ENCODE peak calls at places on chromosomes 7 and 10, in six cellular contexts. C is neuronal stem cell, P is H9, E is trophoblast cell, R is H1, Q is mesenchymal stem cell. H is an unnamed sample. For H3K4me1, the result is how much of the 10 kb centered on the place peaks cover.

GRCh38 chr7:33669251-33669670 is 236.1 kb upstream of the BMPER start:
- DNase-seq in C (no peak), P (no peak), E (peak), R (no peak), Q (peak), H (no peak)

GRCh38 chr7:45874408-45875131 is 1.7 kb upstream of the CCDC201 start:
- DNase-seq in C (no peak), P (no peak), E (peak), R (no peak), Q (peak), H (peak)

GRCh38 chr10:18473424-18474110 is 177.8 kb downstream of the NSUN6 start:
- DNase-seq in C (no peak), P (no peak), E (no peak), R (no peak), Q (no peak), H (peak)

GRCh38 chr10:61961278-61961677 is 59.8 kb downstream of the ARID5B start:
- DNase-seq in C (no peak), P (no peak), E (no peak), R (no peak), Q (no peak), H (no peak)

GRCh38 chr7:19094971-19095370 is 22.5 kb downstream of the TWIST1 start:
- DNase-seq in C (no peak), P (no peak), E (no peak), R (no peak), Q (no peak), H (no peak)

GRCh38 chr10:25078659-25079429 is 62.4 kb downstream of the THNSL1 start:
- DNase-seq in C (no peak), P (no peak), E (no peak), R (no peak), Q (no peak), H (no peak)

GRCh38 chr10:125144693-125145623 is 15.4 kb downstream of the CTBP2 start:
- DNase-seq in C (no peak), P (peak), E (peak), R (peak), Q (peak), H (peak)

GRCh38 chr7:81140775-81141174 is 221.9 kb upstream of the SEMA3C start:
- DNase-seq in C (no peak), P (no peak), E (no peak), R (no peak), Q (no peak), H (no peak)

GRCh38 chr10:121668336-121669009 is 70.2 kb upstream of the FGFR2 start:
- DNase-seq in C (no peak), P (peak), E (no peak), R (peak), Q (no peak), H (no peak)

GRCh38 chr7:23396222-23396621 is 74.1 kb downstream of the IGF2BP3 start:
- DNase-seq in C (no peak), P (no peak), E (no peak), R (no peak), Q (peak), H (peak)

GRCh38 chr10:90964781-90965462 is 44.0 kb upstream of the ANKRD1 start:
- DNase-seq in C (no peak), P (no peak), E (no peak), R (no peak), Q (peak), H (no peak)

GRCh38 chr10:17354781-17355180 is 99.6 kb downstream of the ST8SIA6 start:
- DNase-seq in C (no peak), P (no peak), E (no peak), R (no peak), Q (no peak), H (no peak)

GRCh38 chr10:93999401-93999851 is 5.7 kb downstream of the PLCE1 start:
- DNase-seq in C (no peak), P (peak), E (peak), R (no peak), Q (peak), H (peak)

GRCh38 chr10:127198307-127198706 is 1.9 kb upstream of the INSYN2A start:
- DNase-seq in C (no peak), P (no peak), E (no peak), R (no peak), Q (no peak), H (no peak)

GRCh38 chr10:78320990-78321389 is 287.3 kb downstream of the RPS24 start:
- DNase-seq in C (no peak), P (no peak), E (no peak), R (no peak), Q (no peak), H (no peak)

GRCh38 chr7:133846203-133846945 is 280.8 kb upstream of the LRGUK start:
- DNase-seq in C (no peak), P (no peak), E (no peak), R (no peak), Q (no peak), H (no peak)

GRCh38 chr10:113978802-113979201 is 64.9 kb upstream of the ADRB1 start:
- DNase-seq in C (no peak), P (no peak), E (no peak), R (no peak), Q (no peak), H (no peak)

GRCh38 chr10:86658751-86659150 is 4.4 kb downstream of the OPN4 start:
- DNase-seq in C (no peak), P (no peak), E (no peak), R (no peak), Q (no peak), H (no peak)

GRCh38 chr7:131166066-131166465 is 161.6 kb upstream of the MKLN1 start:
- DNase-seq in C (no peak), P (no peak), E (peak), R (no peak), Q (no peak), H (peak)

GRCh38 chr7:157032644-157033482 is 22.4 kb upstream of the MNX1 start:
- DNase-seq in C (no peak), P (no peak), E (no peak), R (no peak), Q (no peak), H (no peak)

GRCh38 chr10:31603245-31604087 is 284.4 kb downstream of the ZEB1 start:
- DNase-seq in C (peak), P (peak), E (peak), R (peak), Q (peak), H (peak)

GRCh38 chr7:77184990-77185389 is 14.6 kb downstream of the FGL2 start:
- DNase-seq in C (no peak), P (no peak), E (no peak), R (no peak), Q (peak), H (no peak)

GRCh38 chr7:16528520-16528919 is 1.9 kb downstream of the LRRC72 start:
- DNase-seq in C (no peak), P (no peak), E (no peak), R (no peak), Q (no peak), H (peak)

GRCh38 chr7:5532520-5533335 is 109.1 kb upstream of the TNRC18 start:
- DNase-seq in C (no peak), P (peak), E (peak), R (peak), Q (no peak), H (no peak)

GRCh38 chr7:124532166-124532565 is 233.4 kb downstream of the GPR37 start:
- DNase-seq in C (no peak), P (no peak), E (peak), R (no peak), Q (no peak), H (peak)

GRCh38 chr10:133325761-133326463 is 10.8 kb downstream of the CALY start:
- DNase-seq in C (no peak), P (no peak), E (no peak), R (peak), Q (no peak), H (no peak)

GRCh38 chr7:55207423-55207822 is 157.7 kb upstream of the LANCL2 start:
- DNase-seq in C (no peak), P (no peak), E (no peak), R (no peak), Q (no peak), H (no peak)

GRCh38 chr10:127977368-127978009 is 70.6 kb downstream of the PTPRE start:
- DNase-seq in C (no peak), P (peak), E (peak), R (no peak), Q (peak), H (peak)

GRCh38 chr7:108268200-108268820 is 138.1 kb upstream of the LAMB4 start:
- DNase-seq in C (no peak), P (no peak), E (no peak), R (no peak), Q (no peak), H (peak)

GRCh38 chr7:140695381-140695780 is 1.1 kb upstream of the NDUFB2 start:
- DNase-seq in C (no peak), P (no peak), E (no peak), R (peak), Q (no peak), H (no peak)

GRCh38 chr7:11538751-11539299 is 293.2 kb downstream of the THSD7A start:
- DNase-seq in C (no peak), P (no peak), E (no peak), R (no peak), Q (no peak), H (no peak)

GRCh38 chr10:86673827-86674581 is 5.7 kb downstream of the LDB3 start:
- DNase-seq in C (no peak), P (no peak), E (no peak), R (no peak), Q (no peak), H (no peak)

GRCh38 chr10:104556831-104557230 is 84.3 kb upstream of the SORCS3 start:
- DNase-seq in C (no peak), P (no peak), E (no peak), R (no peak), Q (no peak), H (no peak)

GRCh38 chr7:151327659-151328058 is 14.0 kb upstream of the NUB1 start:
- DNase-seq in C (no peak), P (no peak), E (no peak), R (no peak), Q (peak), H (peak)

GRCh38 chr10:89159761-89160160 is 47.4 kb downstream of the CH25H start:
- DNase-seq in C (no peak), P (no peak), E (peak), R (no peak), Q (no peak), H (no peak)

GRCh38 chr7:106138776-106139175 is 26.7 kb upstream of the SYPL1 start:
- DNase-seq in C (no peak), P (no peak), E (no peak), R (no peak), Q (no peak), H (no peak)

DNA sequence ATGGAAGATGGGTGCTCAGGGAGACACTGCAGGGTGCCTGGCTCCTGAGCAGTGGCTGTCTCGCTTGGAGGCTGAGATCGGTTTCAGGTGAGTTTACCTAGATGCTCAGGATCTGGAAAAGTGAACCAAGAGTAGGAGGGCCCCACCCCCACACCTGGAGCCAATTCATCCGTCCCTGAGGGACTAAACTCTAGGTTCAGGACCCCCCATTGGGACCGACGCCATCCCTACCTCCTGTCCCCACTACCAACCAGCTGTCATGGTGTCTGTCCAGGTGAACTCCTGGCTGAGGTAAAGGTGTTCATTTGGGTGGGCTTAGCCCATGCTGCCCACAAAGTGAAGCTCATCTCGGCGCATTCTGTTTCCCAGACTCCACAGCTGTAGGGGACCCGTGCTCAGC is 174.6 kb upstream of the PLPP4 start:
- DNase-seq in C (no peak), P (no peak), E (no peak), R (no peak), Q (no peak), H (no peak)
- H4K91ac ChIP-seq in C (no peak), P (no peak), E (no peak), R (no peak), Q (no peak), H (no peak)

GRCh38 chr7:50368366-50368765 is 63.9 kb downstream of the IKZF1 start:
- DNase-seq in C (no peak), P (no peak), E (no peak), R (no peak), Q (no peak), H (no peak)

GRCh38 chr7:50370884-50371283 is 66.4 kb downstream of the IKZF1 start:
- DNase-seq in C (no peak), P (no peak), E (no peak), R (no peak), Q (no peak), H (no peak)

GRCh38 chr7:50367570-50367969 is 63.1 kb downstream of the IKZF1 start:
- DNase-seq in C (no peak), P (no peak), E (no peak), R (no peak), Q (no peak), H (no peak)

GRCh38 chr7:50371551-50372021 is 67.1 kb downstream of the IKZF1 start:
- DNase-seq in C (no peak), P (no peak), E (no peak), R (no peak), Q (no peak), H (no peak)

GRCh38 chr7:50369408-50370026 is 65.0 kb downstream of the IKZF1 start:
- DNase-seq in C (peak), P (peak), E (peak), R (no peak), Q (peak), H (no peak)
- H3K4me1 ChIP-seq in C (under half), P (under half), E (under half), R (under half), Q (under half), H (under half)

DNA sequence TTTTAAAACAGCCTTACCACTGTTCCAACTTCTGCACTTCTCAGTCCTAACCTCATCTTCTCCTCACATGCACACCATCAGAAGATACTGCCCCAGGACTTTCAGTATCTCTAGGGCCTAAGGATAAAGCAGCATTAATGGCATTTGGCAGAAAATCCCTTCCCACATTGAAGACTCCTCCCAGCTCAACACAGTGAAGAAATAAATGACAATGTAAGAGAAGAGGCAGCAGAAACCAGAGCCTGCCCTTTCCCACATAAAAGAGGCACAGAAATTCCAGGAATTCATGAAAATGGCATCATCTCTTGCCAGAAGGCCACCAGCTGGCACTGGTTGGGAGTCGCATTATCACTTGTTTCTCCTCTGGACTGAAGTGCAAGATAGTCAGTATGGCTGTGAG is 3.7 kb downstream of the GCC1 start:
- DNase-seq in C (no peak), P (no peak), E (no peak), R (no peak), Q (peak), H (no peak)
- H4K91ac ChIP-seq in C (no peak), P (no peak), E (no peak), R (no peak), Q (no peak), H (no peak)

GRCh38 chr7:102073931-102074880 is 212.5 kb upstream of the SH2B2 start:
- DNase-seq in C (no peak), P (no peak), E (no peak), R (no peak), Q (no peak), H (peak)
- H3K4me1 ChIP-seq in C (under half), P (under half), E (under half), R (under half), Q (under half), H (under half)

GRCh38 chr10:132227851-132228390 is 41.2 kb downstream of the DPYSL4 start:
- DNase-seq in C (no peak), P (no peak), E (no peak), R (no peak), Q (no peak), H (no peak)
- H4K91ac ChIP-seq in C (no peak), P (no peak), E (no peak), R (no peak), Q (no peak), H (no peak)

DNA sequence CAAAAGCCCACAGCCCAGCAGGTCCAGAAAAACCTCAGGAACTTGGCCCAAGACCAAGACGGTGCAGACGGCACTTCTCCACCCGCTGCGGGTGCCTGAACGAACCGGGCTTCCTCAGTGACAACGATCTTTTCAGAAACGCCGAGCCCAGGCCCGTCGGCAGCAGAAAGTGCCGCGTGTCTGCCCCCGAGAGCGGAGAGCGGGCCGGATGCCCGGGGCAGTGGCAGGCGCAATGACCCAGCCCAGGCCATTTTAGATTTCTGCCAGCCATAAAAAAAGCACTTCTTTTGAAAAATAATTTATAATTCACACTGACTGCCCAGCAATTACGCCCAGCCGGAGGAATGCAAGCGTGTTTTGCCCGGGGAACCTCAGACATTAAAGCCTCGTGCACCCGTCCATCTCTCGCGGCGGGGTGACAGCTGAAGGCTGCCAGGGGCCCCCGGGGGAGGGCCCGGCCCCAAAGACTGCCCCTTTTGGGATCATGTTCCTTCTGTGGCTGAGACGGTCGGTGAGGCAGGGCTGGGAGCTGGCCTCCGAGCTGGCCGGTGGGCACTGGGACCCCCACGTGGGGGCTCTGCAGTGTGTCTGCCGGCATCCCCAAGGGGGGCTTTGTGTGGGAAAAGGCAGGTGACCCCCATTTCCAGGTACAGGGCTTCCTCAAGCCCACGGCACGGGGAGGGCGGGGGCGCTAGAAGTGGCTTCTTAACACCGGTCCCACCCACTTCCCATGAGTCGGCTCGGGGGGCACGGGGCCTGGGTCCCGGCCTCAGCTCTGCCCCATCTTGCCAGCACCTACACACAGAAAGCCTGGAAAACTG is 71.3 kb upstream of the PDGFA start:
- DNase-seq in C (no peak), P (no peak), E (peak), R (no peak), Q (no peak), H (no peak)
- H3K4me1 ChIP-seq in C (under half), P (under half), E (under half), R (under half), Q (under half), H (under half)

DNA sequence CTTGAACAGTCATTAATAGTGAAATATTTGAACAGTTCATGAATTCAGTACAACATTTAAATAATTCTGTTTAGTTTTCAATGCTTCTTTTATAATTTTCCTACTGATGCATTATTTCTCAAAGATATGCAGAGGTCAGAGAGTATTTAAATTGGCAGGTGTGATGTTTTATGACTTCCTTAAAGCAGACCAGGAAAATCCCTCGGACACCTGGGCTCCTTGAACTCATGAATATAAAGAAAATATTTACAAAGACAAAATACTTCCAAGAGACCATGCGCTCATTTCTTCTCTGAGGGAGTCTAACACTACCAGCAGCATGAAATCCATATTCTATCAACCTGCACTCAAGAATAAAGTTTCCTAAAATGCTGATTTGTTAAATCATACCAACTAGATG is 127.6 kb downstream of the IPMK start:
- DNase-seq in C (no peak), P (no peak), E (no peak), R (no peak), Q (no peak), H (no peak)
- H4K91ac ChIP-seq in C (no peak), P (no peak), E (no peak), R (no peak), Q (no peak), H (no peak)

DNA sequence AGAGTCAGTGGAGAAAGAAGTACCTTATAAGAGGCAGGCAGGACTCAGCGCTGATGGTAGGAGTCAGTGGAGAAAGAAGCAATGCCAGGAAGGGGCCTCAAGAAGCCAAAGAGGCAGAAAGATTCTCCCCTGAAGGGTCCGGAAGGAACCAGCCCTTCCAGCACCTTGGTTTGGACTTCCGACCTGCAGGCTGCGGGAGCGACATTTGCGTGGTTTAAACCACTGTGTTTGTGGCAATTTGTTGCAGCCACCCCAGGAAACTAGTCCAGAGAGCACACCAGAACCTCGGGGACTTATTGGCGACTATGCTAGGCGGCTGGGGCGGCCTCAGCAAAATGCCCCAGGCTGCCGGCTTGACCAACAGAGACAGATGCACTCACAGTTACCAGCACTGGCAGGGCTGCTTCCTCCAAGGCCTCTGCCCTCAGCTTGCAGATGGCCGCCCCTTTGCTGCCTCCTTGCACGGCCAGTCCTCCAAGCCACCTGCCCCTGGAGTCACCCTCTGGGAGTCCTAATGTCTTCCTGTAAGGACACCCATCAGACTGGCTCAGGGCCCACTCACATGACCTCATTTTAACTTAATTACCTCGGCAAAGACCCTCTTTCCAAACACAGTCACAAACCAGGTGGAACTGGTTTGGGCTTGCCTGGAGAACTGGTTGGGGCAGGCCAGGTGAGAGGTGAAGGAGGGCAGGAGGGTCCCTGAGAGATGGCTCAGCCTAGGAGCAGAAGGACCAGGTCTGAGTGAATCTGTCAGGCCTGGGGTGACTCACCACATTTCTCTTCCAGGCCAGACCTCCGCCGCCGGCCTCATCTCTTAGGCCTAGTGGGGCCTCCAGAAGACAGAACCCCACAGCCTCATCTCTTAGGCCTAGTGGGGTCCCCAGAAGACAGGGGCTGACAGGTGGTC is 26.1 kb downstream of the CALML3 start:
- DNase-seq in C (no peak), P (no peak), E (peak), R (no peak), Q (peak), H (peak)
- H3K4me1 ChIP-seq in C (under half), P (under half), E (half or more), R (under half), Q (half or more), H (under half)

H was measured in IMR-90.